ENCODE peak calls at places on chromosomes 16 and 17, in eight cellular contexts. One of them, this sample, is unnamed.

GRCh38 chr16:49661465-49662187 is 194.3 kb downstream of the ZNF423 start:
- DNase-seq in left cardiac atrium: no peak
- DNase-seq in bronchial epithelial cell: no peak
- DNase-seq in HFFc6: no peak
- DNase-seq in mesendoderm: no peak
- DNase-seq in dorsolateral prefrontal cortex: no peak
- DNase-seq in CD8-positive, alpha-beta memory T cell: no peak
- DNase-seq in HCT116: no peak
- DNase-seq in this sample: no peak

GRCh38 chr16:81846105-81846504 is 67.0 kb downstream of the PLCG2 start:
- DNase-seq in left cardiac atrium: no peak
- DNase-seq in bronchial epithelial cell: peak
- DNase-seq in HFFc6: no peak
- DNase-seq in mesendoderm: no peak
- DNase-seq in dorsolateral prefrontal cortex: no peak
- DNase-seq in CD8-positive, alpha-beta memory T cell: no peak
- DNase-seq in HCT116: no peak
- DNase-seq in this sample: no peak

GRCh38 chr17:78147315-78147998 is 1.3 kb downstream of the C17orf99 start:
- DNase-seq in left cardiac atrium: no peak
- DNase-seq in bronchial epithelial cell: no peak
- DNase-seq in HFFc6: no peak
- DNase-seq in mesendoderm: no peak
- DNase-seq in dorsolateral prefrontal cortex: no peak
- DNase-seq in CD8-positive, alpha-beta memory T cell: no peak
- DNase-seq in HCT116: no peak
- DNase-seq in this sample: no peak

GRCh38 chr17:968812-969766 is 10.5 kb downstream of the NXN start:
- DNase-seq in left cardiac atrium: no peak
- DNase-seq in bronchial epithelial cell: peak
- DNase-seq in HFFc6: peak
- DNase-seq in mesendoderm: no peak
- DNase-seq in dorsolateral prefrontal cortex: no peak
- DNase-seq in CD8-positive, alpha-beta memory T cell: no peak
- DNase-seq in HCT116: peak
- DNase-seq in this sample: no peak

GRCh38 chr16:64751906-64752305 is 370.0 kb downstream of the CDH11 start:
- DNase-seq in left cardiac atrium: no peak
- DNase-seq in bronchial epithelial cell: no peak
- DNase-seq in HFFc6: peak
- DNase-seq in mesendoderm: peak
- DNase-seq in dorsolateral prefrontal cortex: no peak
- DNase-seq in CD8-positive, alpha-beta memory T cell: no peak
- DNase-seq in HCT116: no peak
- DNase-seq in this sample: no peak

GRCh38 chr16:77437859-77438258 is 3.0 kb upstream of the ADAMTS18 start:
- DNase-seq in left cardiac atrium: no peak
- DNase-seq in bronchial epithelial cell: no peak
- DNase-seq in HFFc6: no peak
- DNase-seq in mesendoderm: peak
- DNase-seq in dorsolateral prefrontal cortex: no peak
- DNase-seq in CD8-positive, alpha-beta memory T cell: no peak
- DNase-seq in HCT116: no peak
- DNase-seq in this sample: no peak

GRCh38 chr17:60934723-60935122 is 257.1 kb downstream of the BCAS3 start:
- DNase-seq in left cardiac atrium: no peak
- DNase-seq in bronchial epithelial cell: peak
- DNase-seq in HFFc6: no peak
- DNase-seq in mesendoderm: peak
- DNase-seq in dorsolateral prefrontal cortex: no peak
- DNase-seq in CD8-positive, alpha-beta memory T cell: no peak
- DNase-seq in HCT116: no peak
- DNase-seq in this sample: no peak

GRCh38 chr17:63780507-63780906 is 6.5 kb downstream of the DDX42 start:
- DNase-seq in left cardiac atrium: no peak
- DNase-seq in bronchial epithelial cell: peak
- DNase-seq in HFFc6: peak
- DNase-seq in mesendoderm: no peak
- DNase-seq in dorsolateral prefrontal cortex: no peak
- DNase-seq in CD8-positive, alpha-beta memory T cell: no peak
- DNase-seq in HCT116: peak
- DNase-seq in this sample: no peak

GRCh38 chr16:30903002-30903401 is 6.6 kb downstream of the CTF1 start:
- DNase-seq in left cardiac atrium: no peak
- DNase-seq in bronchial epithelial cell: no peak
- DNase-seq in HFFc6: no peak
- DNase-seq in mesendoderm: peak
- DNase-seq in dorsolateral prefrontal cortex: no peak
- DNase-seq in CD8-positive, alpha-beta memory T cell: no peak
- DNase-seq in HCT116: no peak
- DNase-seq in this sample: no peak

GRCh38 chr17:13590441-13590840 is 11.3 kb downstream of the HS3ST3A1 start:
- DNase-seq in left cardiac atrium: no peak
- DNase-seq in bronchial epithelial cell: peak
- DNase-seq in HFFc6: no peak
- DNase-seq in mesendoderm: no peak
- DNase-seq in dorsolateral prefrontal cortex: no peak
- DNase-seq in CD8-positive, alpha-beta memory T cell: no peak
- DNase-seq in HCT116: no peak
- DNase-seq in this sample: no peak

GRCh38 chr17:83203073-83203471 is 123.7 kb downstream of the METRNL start:
- DNase-seq in left cardiac atrium: peak
- DNase-seq in bronchial epithelial cell: no peak
- DNase-seq in HFFc6: peak
- DNase-seq in mesendoderm: no peak
- DNase-seq in dorsolateral prefrontal cortex: no peak
- DNase-seq in CD8-positive, alpha-beta memory T cell: no peak
- DNase-seq in HCT116: no peak
- DNase-seq in this sample: no peak

GRCh38 chr17:29827179-29827578 is 102.8 kb downstream of the SSH2 start:
- DNase-seq in left cardiac atrium: no peak
- DNase-seq in bronchial epithelial cell: no peak
- DNase-seq in HFFc6: no peak
- DNase-seq in mesendoderm: no peak
- DNase-seq in dorsolateral prefrontal cortex: no peak
- DNase-seq in CD8-positive, alpha-beta memory T cell: no peak
- DNase-seq in HCT116: no peak
- DNase-seq in this sample: no peak

GRCh38 chr16:58366247-58367031 is 25.8 kb upstream of the GINS3 start:
- DNase-seq in left cardiac atrium: no peak
- DNase-seq in bronchial epithelial cell: peak
- DNase-seq in HFFc6: peak
- DNase-seq in mesendoderm: no peak
- DNase-seq in dorsolateral prefrontal cortex: no peak
- DNase-seq in CD8-positive, alpha-beta memory T cell: no peak
- DNase-seq in HCT116: no peak
- DNase-seq in this sample: no peak

GRCh38 chr17:50966163-50966666 is 100.1 kb upstream of the TOB1 start:
- DNase-seq in left cardiac atrium: no peak
- DNase-seq in bronchial epithelial cell: no peak
- DNase-seq in HFFc6: no peak
- DNase-seq in mesendoderm: no peak
- DNase-seq in dorsolateral prefrontal cortex: no peak
- DNase-seq in CD8-positive, alpha-beta memory T cell: no peak
- DNase-seq in HCT116: no peak
- DNase-seq in this sample: no peak

GRCh38 chr17:36722121-36722902 is 120.9 kb downstream of the MRM1 start:
- DNase-seq in left cardiac atrium: peak
- DNase-seq in bronchial epithelial cell: no peak
- DNase-seq in HFFc6: no peak
- DNase-seq in mesendoderm: peak
- DNase-seq in dorsolateral prefrontal cortex: no peak
- DNase-seq in CD8-positive, alpha-beta memory T cell: peak
- DNase-seq in HCT116: no peak
- DNase-seq in this sample: no peak

GRCh38 chr16:52399116-52399515 is 147.8 kb downstream of the TOX3 start:
- DNase-seq in left cardiac atrium: no peak
- DNase-seq in bronchial epithelial cell: no peak
- DNase-seq in HFFc6: no peak
- DNase-seq in mesendoderm: no peak
- DNase-seq in dorsolateral prefrontal cortex: no peak
- DNase-seq in CD8-positive, alpha-beta memory T cell: no peak
- DNase-seq in HCT116: no peak
- DNase-seq in this sample: no peak

GRCh38 chr16:47927330-47927729 is 228.5 kb downstream of the ABCC12 start:
- DNase-seq in left cardiac atrium: no peak
- DNase-seq in bronchial epithelial cell: peak
- DNase-seq in HFFc6: peak
- DNase-seq in mesendoderm: peak
- DNase-seq in dorsolateral prefrontal cortex: no peak
- DNase-seq in CD8-positive, alpha-beta memory T cell: no peak
- DNase-seq in HCT116: no peak
- DNase-seq in this sample: no peak

GRCh38 chr16:71883193-71883848 is 661 bp downstream of the ZNF821 start:
- DNase-seq in left cardiac atrium: peak
- DNase-seq in bronchial epithelial cell: peak
- DNase-seq in HFFc6: no peak
- DNase-seq in mesendoderm: peak
- DNase-seq in dorsolateral prefrontal cortex: no peak
- DNase-seq in CD8-positive, alpha-beta memory T cell: peak
- DNase-seq in HCT116: no peak
- DNase-seq in this sample: peak

GRCh38 chr17:63696381-63696961 is 3.5 kb downstream of the LIMD2 start:
- DNase-seq in left cardiac atrium: peak
- DNase-seq in bronchial epithelial cell: peak
- DNase-seq in HFFc6: peak
- DNase-seq in mesendoderm: peak
- DNase-seq in dorsolateral prefrontal cortex: no peak
- DNase-seq in CD8-positive, alpha-beta memory T cell: peak
- DNase-seq in HCT116: peak
- DNase-seq in this sample: no peak

GRCh38 chr16:12201863-12202262 is 225.3 kb downstream of the SNX29 start:
- DNase-seq in left cardiac atrium: no peak
- DNase-seq in bronchial epithelial cell: no peak
- DNase-seq in HFFc6: no peak
- DNase-seq in mesendoderm: no peak
- DNase-seq in dorsolateral prefrontal cortex: no peak
- DNase-seq in CD8-positive, alpha-beta memory T cell: no peak
- DNase-seq in HCT116: no peak
- DNase-seq in this sample: no peak

GRCh38 chr16:81645303-81645702 is 133.8 kb upstream of the PLCG2 start:
- DNase-seq in left cardiac atrium: peak
- DNase-seq in bronchial epithelial cell: peak
- DNase-seq in HFFc6: peak
- DNase-seq in mesendoderm: peak
- DNase-seq in dorsolateral prefrontal cortex: peak
- DNase-seq in CD8-positive, alpha-beta memory T cell: no peak
- DNase-seq in HCT116: no peak
- DNase-seq in this sample: peak

GRCh38 chr17:17073627-17074521 is 31.6 kb downstream of the MPRIP start:
- DNase-seq in left cardiac atrium: peak
- DNase-seq in bronchial epithelial cell: no peak
- DNase-seq in HFFc6: no peak
- DNase-seq in mesendoderm: no peak
- DNase-seq in dorsolateral prefrontal cortex: no peak
- DNase-seq in CD8-positive, alpha-beta memory T cell: no peak
- DNase-seq in HCT116: no peak
- DNase-seq in this sample: no peak

GRCh38 chr16:88102597-88102996 is 151.4 kb downstream of the BANP start:
- DNase-seq in left cardiac atrium: no peak
- DNase-seq in bronchial epithelial cell: no peak
- DNase-seq in HFFc6: no peak
- DNase-seq in mesendoderm: no peak
- DNase-seq in dorsolateral prefrontal cortex: no peak
- DNase-seq in CD8-positive, alpha-beta memory T cell: no peak
- DNase-seq in HCT116: no peak
- DNase-seq in this sample: no peak

GRCh38 chr16:19062706-19063105 is 4.7 kb upstream of the COQ7 start:
- DNase-seq in left cardiac atrium: no peak
- DNase-seq in bronchial epithelial cell: no peak
- DNase-seq in HFFc6: no peak
- DNase-seq in mesendoderm: no peak
- DNase-seq in dorsolateral prefrontal cortex: no peak
- DNase-seq in CD8-positive, alpha-beta memory T cell: no peak
- DNase-seq in HCT116: no peak
- DNase-seq in this sample: no peak

GRCh38 chr17:38797091-38797490 is 2.3 kb downstream of the PIP4K2B start:
- DNase-seq in left cardiac atrium: no peak
- DNase-seq in bronchial epithelial cell: peak
- DNase-seq in HFFc6: peak
- DNase-seq in mesendoderm: no peak
- DNase-seq in dorsolateral prefrontal cortex: no peak
- DNase-seq in CD8-positive, alpha-beta memory T cell: no peak
- DNase-seq in HCT116: no peak
- DNase-seq in this sample: no peak

GRCh38 chr17:36017799-36018198 is at the start of gene CCL23:
- DNase-seq in left cardiac atrium: no peak
- DNase-seq in bronchial epithelial cell: no peak
- DNase-seq in HFFc6: no peak
- DNase-seq in mesendoderm: no peak
- DNase-seq in dorsolateral prefrontal cortex: no peak
- DNase-seq in CD8-positive, alpha-beta memory T cell: no peak
- DNase-seq in HCT116: no peak
- DNase-seq in this sample: no peak

GRCh38 chr17:4142107-4142900 is 526 bp downstream of the ZZEF1 start:
- DNase-seq in left cardiac atrium: peak
- DNase-seq in bronchial epithelial cell: no peak
- DNase-seq in HFFc6: peak
- DNase-seq in mesendoderm: peak
- DNase-seq in dorsolateral prefrontal cortex: no peak
- DNase-seq in CD8-positive, alpha-beta memory T cell: no peak
- DNase-seq in HCT116: no peak
- DNase-seq in this sample: no peak

GRCh38 chr16:82010649-82011048 is 621 bp downstream of the SDR42E1 start:
- DNase-seq in left cardiac atrium: no peak
- DNase-seq in bronchial epithelial cell: no peak
- DNase-seq in HFFc6: no peak
- DNase-seq in mesendoderm: no peak
- DNase-seq in dorsolateral prefrontal cortex: no peak
- DNase-seq in CD8-positive, alpha-beta memory T cell: no peak
- DNase-seq in HCT116: no peak
- DNase-seq in this sample: no peak

GRCh38 chr16:52993179-52993578 is 59.5 kb downstream of the CHD9NB start:
- DNase-seq in left cardiac atrium: no peak
- DNase-seq in bronchial epithelial cell: no peak
- DNase-seq in HFFc6: no peak
- DNase-seq in mesendoderm: peak
- DNase-seq in dorsolateral prefrontal cortex: no peak
- DNase-seq in CD8-positive, alpha-beta memory T cell: no peak
- DNase-seq in HCT116: no peak
- DNase-seq in this sample: no peak

GRCh38 chr16:74320707-74321106 is 24.1 kb downstream of the PSMD7 start:
- DNase-seq in left cardiac atrium: no peak
- DNase-seq in bronchial epithelial cell: no peak
- DNase-seq in HFFc6: no peak
- DNase-seq in mesendoderm: no peak
- DNase-seq in dorsolateral prefrontal cortex: no peak
- DNase-seq in CD8-positive, alpha-beta memory T cell: no peak
- DNase-seq in HCT116: no peak
- DNase-seq in this sample: no peak

GRCh38 chr16:50316102-50316847 is 49.9 kb downstream of the ADCY7 start:
- DNase-seq in left cardiac atrium: no peak
- DNase-seq in bronchial epithelial cell: no peak
- DNase-seq in HFFc6: no peak
- DNase-seq in mesendoderm: no peak
- DNase-seq in dorsolateral prefrontal cortex: no peak
- DNase-seq in CD8-positive, alpha-beta memory T cell: no peak
- DNase-seq in HCT116: no peak
- DNase-seq in this sample: no peak

GRCh38 chr17:31726980-31727427 is 132.0 kb downstream of the COPRS start:
- DNase-seq in left cardiac atrium: no peak
- DNase-seq in bronchial epithelial cell: peak
- DNase-seq in HFFc6: peak
- DNase-seq in mesendoderm: no peak
- DNase-seq in dorsolateral prefrontal cortex: no peak
- DNase-seq in CD8-positive, alpha-beta memory T cell: no peak
- DNase-seq in HCT116: no peak
- DNase-seq in this sample: no peak

This sample was measured in hippocampal formation.